ENCODE peak calls at places on chromosomes 12 and 14, in five cellular contexts. A is HepG2, J is GM12878, N is NT2/D1, L is H1. D is an unnamed sample.

GRCh38 chr12:20421338-20421890 is 53.1 kb downstream of the PDE3A start:
- DNase-seq in A (no peak), J (no peak), N (no peak), L (no peak), D (no peak)

GRCh38 chr12:8692573-8692972 is 5.2 kb upstream of the RIMKLB start:
- DNase-seq in A (no peak), J (no peak), N (peak; percentile 98), L (peak; percentile 46), D (peak; percentile 33)

GRCh38 chr12:54082402-54082892 is 28.8 kb downstream of the HOXC4 start:
- DNase-seq in A (no peak), J (no peak), N (no peak), L (no peak), D (peak; percentile 38)

GRCh38 chr12:82873951-82874350 is 187.2 kb downstream of the TMTC2 start:
- DNase-seq in A (no peak), J (no peak), N (no peak), L (no peak), D (no peak)

GRCh38 chr14:95327558-95328374 is 8.1 kb upstream of the CLMN start:
- DNase-seq in A (no peak), J (peak; percentile 91), N (no peak), L (no peak), D (no peak)

GRCh38 chr12:95605087-95605486 is 53.8 kb upstream of the USP44 start:
- DNase-seq in A (no peak), J (no peak), N (no peak), L (no peak), D (no peak)

GRCh38 chr12:120490833-120491512 is 4.9 kb upstream of the DYNLL1 start:
- DNase-seq in A (no peak), J (no peak), N (no peak), L (no peak), D (no peak)

GRCh38 chr12:92369643-92370042 is 224.0 kb upstream of the BTG1 start:
- DNase-seq in A (no peak), J (no peak), N (no peak), L (no peak), D (no peak)

GRCh38 chr12:12724421-12725085 is 7.4 kb downstream of the CDKN1B start:
- DNase-seq in A (no peak), J (no peak), N (no peak), L (peak; percentile 61), D (no peak)

GRCh38 chr14:64755661-64756265 is 51.5 kb downstream of the PLEKHG3 start:
- DNase-seq in A (no peak), J (no peak), N (no peak), L (no peak), D (no peak)

GRCh38 chr12:3882396-3882795 is 9.2 kb upstream of the PARP11 start:
- DNase-seq in A (no peak), J (no peak), N (no peak), L (no peak), D (no peak)

GRCh38 chr12:2429032-2429431 is 365.7 kb upstream of the FKBP4 start:
- DNase-seq in A (no peak), J (no peak), N (peak; percentile 38), L (no peak), D (no peak)

GRCh38 chr12:105477873-105478272 is 147.4 kb downstream of the C12orf75 start:
- DNase-seq in A (no peak), J (no peak), N (no peak), L (no peak), D (no peak)

GRCh38 chr14:34355584-34356266 is 106.3 kb downstream of the SPTSSA start:
- DNase-seq in A (peak; percentile 45), J (no peak), N (no peak), L (no peak), D (no peak)

GRCh38 chr14:73795974-73796373 is 55.7 kb upstream of the PTGR2 start:
- DNase-seq in A (peak; percentile 93), J (no peak), N (no peak), L (no peak), D (no peak)

GRCh38 chr12:127479256-127479655 is 787.7 kb upstream of the TMEM132C start:
- DNase-seq in A (no peak), J (no peak), N (no peak), L (peak; percentile 41), D (no peak)

GRCh38 chr12:84842406-84843013 is 70.1 kb downstream of the SLC6A15 start:
- DNase-seq in A (peak; percentile 16), J (no peak), N (peak; percentile 2), L (no peak), D (peak; percentile 21)

GRCh38 chr12:124816295-124816854 is 47.3 kb downstream of the SCARB1 start:
- DNase-seq in A (no peak), J (no peak), N (no peak), L (no peak), D (no peak)

GRCh38 chr14:73014105-73014504 is 12.8 kb downstream of the ZFYVE1 start:
- DNase-seq in A (no peak), J (peak; percentile 90), N (no peak), L (no peak), D (no peak)

GRCh38 chr12:24950231-24950834 is 1.4 kb upstream of the BCAT1 start:
- DNase-seq in A (no peak), J (peak; percentile 93), N (no peak), L (no peak), D (no peak)

GRCh38 chr12:24952389-24952788 is 3.5 kb upstream of the BCAT1 start:
- DNase-seq in A (no peak), J (no peak), N (no peak), L (no peak), D (no peak)

GRCh38 chr12:24955389-24955788 is 6.5 kb upstream of the BCAT1 start:
- DNase-seq in A (no peak), J (no peak), N (no peak), L (no peak), D (no peak)

GRCh38 chr12:24955853-24956252 is 7.0 kb upstream of the BCAT1 start:
- DNase-seq in A (no peak), J (no peak), N (no peak), L (no peak), D (no peak)

GRCh38 chr12:24954261-24954660 is 5.4 kb upstream of the BCAT1 start:
- DNase-seq in A (no peak), J (no peak), N (no peak), L (no peak), D (no peak)
- TF ChIP-seq SUZ12 in A (no peak), J (no peak), N (no peak), L (no peak), D (no peak)

DNA sequence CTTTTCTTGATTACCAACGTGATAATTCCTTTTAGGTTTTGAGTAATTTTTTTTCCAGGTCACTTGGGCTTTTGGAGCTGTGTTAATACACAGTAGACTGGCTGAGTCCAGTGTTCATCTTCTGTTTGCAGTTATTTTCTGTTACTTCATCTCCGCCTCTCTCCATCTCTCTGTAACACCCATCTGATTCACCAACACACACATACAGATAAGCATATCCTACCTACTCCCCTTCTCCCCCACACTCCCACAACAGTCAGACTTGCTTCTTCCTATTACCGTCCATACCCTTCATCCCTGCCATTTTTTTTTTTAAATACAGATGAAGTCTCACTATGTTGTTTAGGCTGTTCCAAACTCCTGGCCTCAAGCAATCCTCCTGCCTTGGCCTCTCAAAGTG is 72.7 kb upstream of the MANSC4 start:
- DNase-seq in A (no peak), J (no peak), N (no peak), L (no peak), D (no peak)
- TF ChIP-seq SUZ12 in A (no peak), J (no peak), N (no peak), L (no peak), D (no peak)

GRCh38 chr12:89544730-89545184 is 18.9 kb upstream of the POC1B start:
- DNase-seq in A (no peak), J (no peak), N (no peak), L (no peak), D (no peak)

GRCh38 chr12:89540586-89540985 is 14.7 kb upstream of the POC1B start:
- DNase-seq in A (no peak), J (no peak), N (no peak), L (no peak), D (no peak)

GRCh38 chr12:89544027-89544426 is 18.2 kb upstream of the POC1B start:
- DNase-seq in A (no peak), J (no peak), N (no peak), L (no peak), D (no peak)

GRCh38 chr12:89539425-89540117 is 13.7 kb upstream of the POC1B start:
- DNase-seq in A (no peak), J (no peak), N (no peak), L (no peak), D (no peak)

GRCh38 chr12:89542912-89543592 is 17.2 kb upstream of the POC1B start:
- DNase-seq in A (peak; percentile 73), J (peak; percentile 38), N (peak; percentile 81), L (peak; percentile 79), D (peak; percentile 77)
- TF ChIP-seq SUZ12 in A (no peak), J (no peak), N (no peak), L (no peak), D (no peak)

DNA sequence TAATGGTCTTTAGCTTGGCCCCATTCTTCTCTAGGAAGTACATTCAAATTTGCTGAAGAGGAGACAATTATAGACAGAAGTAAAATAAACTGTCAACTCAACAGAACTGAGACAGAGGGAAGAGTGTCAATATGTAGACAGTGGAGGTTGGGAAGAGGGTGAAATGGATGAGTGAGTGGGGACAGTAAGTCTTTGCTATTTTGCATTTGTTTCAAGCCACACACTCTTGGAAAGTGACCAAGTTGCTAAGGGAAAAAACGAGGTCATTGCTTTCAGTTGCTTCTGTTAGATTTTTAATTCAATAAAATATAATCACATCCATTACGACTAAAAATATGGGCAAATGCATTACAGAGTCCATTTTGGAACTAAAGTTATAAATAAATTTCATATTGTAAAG is 47.8 kb downstream of the BTBD7 start:
- DNase-seq in A (no peak), J (no peak), N (no peak), L (no peak), D (no peak)
- TF ChIP-seq SUZ12 in A (no peak), J (no peak), N (no peak), L (no peak), D (no peak)

GRCh38 chr12:116528067-116528466 is 31.1 kb upstream of the MAP1LC3B2 start:
- DNase-seq in A (no peak), J (no peak), N (no peak), L (no peak), D (no peak)
- TF ChIP-seq SUZ12 in A (no peak), J (no peak), N (no peak), L (no peak), D (no peak)

D was measured in HEK293T.